ENCODE peak calls at places on chromosome 3, in nine cellular contexts. One of them, this sample, is unnamed.

GRCh38 chr3:128804017-128804816 is 75.2 kb upstream of the ACAD9 start:
- DNase-seq in lower lobe of right lung: no peak
- DNase-seq in GDM1: peak; percentile 42
- DNase-seq in stimulated activated CD4-positive, alpha-beta T cell treated with anti-CD3 and anti-CD28 coated beads, Interleukin-12 subunit alpha, Interleukin-12 subunit beta, amount 100 ng/mL, for 24 hours: no peak
- DNase-seq in AG08396: no peak
- DNase-seq in GM04503: no peak
- DNase-seq in activated T-cell treated with anti-CD3 and anti-CD28 coated beads, Interleukin-2, amount 50 U/mL, for 48 hours: peak; percentile 69
- DNase-seq in stimulated activated CD8-positive, alpha-beta memory T cell treated with anti-CD3 and anti-CD28 coated beads, Interleukin-4, amount 100 ng/mL, for 4 hours: peak; percentile 39
- DNase-seq in HCEC 1CT: no peak
- DNase-seq in this sample: peak; percentile 87

GRCh38 chr3:112818289-112818688 is 28.4 kb downstream of the CD200R1L start:
- DNase-seq in lower lobe of right lung: no peak
- DNase-seq in GDM1: no peak
- DNase-seq in stimulated activated CD4-positive, alpha-beta T cell treated with anti-CD3 and anti-CD28 coated beads, Interleukin-12 subunit alpha, Interleukin-12 subunit beta, amount 100 ng/mL, for 24 hours: no peak
- DNase-seq in AG08396: peak; percentile 41
- DNase-seq in GM04503: peak; percentile 36
- DNase-seq in activated T-cell treated with anti-CD3 and anti-CD28 coated beads, Interleukin-2, amount 50 U/mL, for 48 hours: no peak
- DNase-seq in stimulated activated CD8-positive, alpha-beta memory T cell treated with anti-CD3 and anti-CD28 coated beads, Interleukin-4, amount 100 ng/mL, for 4 hours: no peak
- DNase-seq in HCEC 1CT: peak; percentile 72
- DNase-seq in this sample: no peak

GRCh38 chr3:114213669-114214541 is 23.5 kb downstream of the ZNF80 start:
- DNase-seq in lower lobe of right lung: peak; percentile 46
- DNase-seq in GDM1: no peak
- DNase-seq in stimulated activated CD4-positive, alpha-beta T cell treated with anti-CD3 and anti-CD28 coated beads, Interleukin-12 subunit alpha, Interleukin-12 subunit beta, amount 100 ng/mL, for 24 hours: peak; percentile 49
- DNase-seq in AG08396: peak; percentile 71
- DNase-seq in GM04503: peak; percentile 44
- DNase-seq in activated T-cell treated with anti-CD3 and anti-CD28 coated beads, Interleukin-2, amount 50 U/mL, for 48 hours: peak; percentile 82
- DNase-seq in stimulated activated CD8-positive, alpha-beta memory T cell treated with anti-CD3 and anti-CD28 coated beads, Interleukin-4, amount 100 ng/mL, for 4 hours: peak; percentile 58
- DNase-seq in HCEC 1CT: peak; percentile 16
- DNase-seq in this sample: peak; percentile 79

GRCh38 chr3:177749836-177750235 is 552.6 kb upstream of the TBL1XR1 start:
- DNase-seq in lower lobe of right lung: no peak
- DNase-seq in GDM1: no peak
- DNase-seq in stimulated activated CD4-positive, alpha-beta T cell treated with anti-CD3 and anti-CD28 coated beads, Interleukin-12 subunit alpha, Interleukin-12 subunit beta, amount 100 ng/mL, for 24 hours: no peak
- DNase-seq in AG08396: no peak
- DNase-seq in GM04503: no peak
- DNase-seq in activated T-cell treated with anti-CD3 and anti-CD28 coated beads, Interleukin-2, amount 50 U/mL, for 48 hours: no peak
- DNase-seq in stimulated activated CD8-positive, alpha-beta memory T cell treated with anti-CD3 and anti-CD28 coated beads, Interleukin-4, amount 100 ng/mL, for 4 hours: no peak
- DNase-seq in HCEC 1CT: no peak
- DNase-seq in this sample: no peak

GRCh38 chr3:48514431-48515227 is 10.7 kb upstream of the SHISA5 start:
- DNase-seq in lower lobe of right lung: peak; percentile 6
- DNase-seq in GDM1: no peak
- DNase-seq in stimulated activated CD4-positive, alpha-beta T cell treated with anti-CD3 and anti-CD28 coated beads, Interleukin-12 subunit alpha, Interleukin-12 subunit beta, amount 100 ng/mL, for 24 hours: no peak
- DNase-seq in AG08396: no peak
- DNase-seq in GM04503: no peak
- DNase-seq in activated T-cell treated with anti-CD3 and anti-CD28 coated beads, Interleukin-2, amount 50 U/mL, for 48 hours: no peak
- DNase-seq in stimulated activated CD8-positive, alpha-beta memory T cell treated with anti-CD3 and anti-CD28 coated beads, Interleukin-4, amount 100 ng/mL, for 4 hours: no peak
- DNase-seq in HCEC 1CT: no peak
- DNase-seq in this sample: no peak

GRCh38 chr3:194769020-194769643 is 83.4 kb downstream of the FAM43A start:
- DNase-seq in lower lobe of right lung: peak; percentile 94
- DNase-seq in GDM1: peak; percentile 88
- DNase-seq in stimulated activated CD4-positive, alpha-beta T cell treated with anti-CD3 and anti-CD28 coated beads, Interleukin-12 subunit alpha, Interleukin-12 subunit beta, amount 100 ng/mL, for 24 hours: peak; percentile 76
- DNase-seq in AG08396: peak; percentile 85
- DNase-seq in GM04503: peak; percentile 44
- DNase-seq in activated T-cell treated with anti-CD3 and anti-CD28 coated beads, Interleukin-2, amount 50 U/mL, for 48 hours: peak; percentile 94
- DNase-seq in stimulated activated CD8-positive, alpha-beta memory T cell treated with anti-CD3 and anti-CD28 coated beads, Interleukin-4, amount 100 ng/mL, for 4 hours: peak; percentile 92
- DNase-seq in HCEC 1CT: peak; percentile 84
- DNase-seq in this sample: peak; percentile 99

GRCh38 chr3:195139091-195139875 is 131.7 kb downstream of the XXYLT1 start:
- DNase-seq in lower lobe of right lung: no peak
- DNase-seq in GDM1: no peak
- DNase-seq in stimulated activated CD4-positive, alpha-beta T cell treated with anti-CD3 and anti-CD28 coated beads, Interleukin-12 subunit alpha, Interleukin-12 subunit beta, amount 100 ng/mL, for 24 hours: no peak
- DNase-seq in AG08396: no peak
- DNase-seq in GM04503: no peak
- DNase-seq in activated T-cell treated with anti-CD3 and anti-CD28 coated beads, Interleukin-2, amount 50 U/mL, for 48 hours: no peak
- DNase-seq in stimulated activated CD8-positive, alpha-beta memory T cell treated with anti-CD3 and anti-CD28 coated beads, Interleukin-4, amount 100 ng/mL, for 4 hours: no peak
- DNase-seq in HCEC 1CT: no peak
- DNase-seq in this sample: no peak

GRCh38 chr3:139928708-139929505 is 6.1 kb upstream of the CLSTN2 start:
- DNase-seq in lower lobe of right lung: no peak
- DNase-seq in GDM1: no peak
- DNase-seq in stimulated activated CD4-positive, alpha-beta T cell treated with anti-CD3 and anti-CD28 coated beads, Interleukin-12 subunit alpha, Interleukin-12 subunit beta, amount 100 ng/mL, for 24 hours: no peak
- DNase-seq in AG08396: no peak
- DNase-seq in GM04503: no peak
- DNase-seq in activated T-cell treated with anti-CD3 and anti-CD28 coated beads, Interleukin-2, amount 50 U/mL, for 48 hours: no peak
- DNase-seq in stimulated activated CD8-positive, alpha-beta memory T cell treated with anti-CD3 and anti-CD28 coated beads, Interleukin-4, amount 100 ng/mL, for 4 hours: no peak
- DNase-seq in HCEC 1CT: no peak
- DNase-seq in this sample: no peak

GRCh38 chr3:12829404-12829803 is 12.0 kb downstream of the RPL32 start:
- DNase-seq in lower lobe of right lung: no peak
- DNase-seq in GDM1: no peak
- DNase-seq in stimulated activated CD4-positive, alpha-beta T cell treated with anti-CD3 and anti-CD28 coated beads, Interleukin-12 subunit alpha, Interleukin-12 subunit beta, amount 100 ng/mL, for 24 hours: no peak
- DNase-seq in AG08396: no peak
- DNase-seq in GM04503: no peak
- DNase-seq in activated T-cell treated with anti-CD3 and anti-CD28 coated beads, Interleukin-2, amount 50 U/mL, for 48 hours: no peak
- DNase-seq in stimulated activated CD8-positive, alpha-beta memory T cell treated with anti-CD3 and anti-CD28 coated beads, Interleukin-4, amount 100 ng/mL, for 4 hours: no peak
- DNase-seq in HCEC 1CT: no peak
- DNase-seq in this sample: no peak

GRCh38 chr3:19735111-19735510 is 198.9 kb downstream of the EFHB start:
- DNase-seq in lower lobe of right lung: no peak
- DNase-seq in GDM1: no peak
- DNase-seq in stimulated activated CD4-positive, alpha-beta T cell treated with anti-CD3 and anti-CD28 coated beads, Interleukin-12 subunit alpha, Interleukin-12 subunit beta, amount 100 ng/mL, for 24 hours: no peak
- DNase-seq in AG08396: no peak
- DNase-seq in GM04503: no peak
- DNase-seq in activated T-cell treated with anti-CD3 and anti-CD28 coated beads, Interleukin-2, amount 50 U/mL, for 48 hours: no peak
- DNase-seq in stimulated activated CD8-positive, alpha-beta memory T cell treated with anti-CD3 and anti-CD28 coated beads, Interleukin-4, amount 100 ng/mL, for 4 hours: no peak
- DNase-seq in HCEC 1CT: no peak
- DNase-seq in this sample: no peak

GRCh38 chr3:111621535-111621934 is 26.4 kb upstream of the ZBED2 start:
- DNase-seq in lower lobe of right lung: no peak
- DNase-seq in GDM1: no peak
- DNase-seq in stimulated activated CD4-positive, alpha-beta T cell treated with anti-CD3 and anti-CD28 coated beads, Interleukin-12 subunit alpha, Interleukin-12 subunit beta, amount 100 ng/mL, for 24 hours: no peak
- DNase-seq in AG08396: no peak
- DNase-seq in GM04503: no peak
- DNase-seq in activated T-cell treated with anti-CD3 and anti-CD28 coated beads, Interleukin-2, amount 50 U/mL, for 48 hours: peak; percentile 75
- DNase-seq in stimulated activated CD8-positive, alpha-beta memory T cell treated with anti-CD3 and anti-CD28 coated beads, Interleukin-4, amount 100 ng/mL, for 4 hours: no peak
- DNase-seq in HCEC 1CT: no peak
- DNase-seq in this sample: peak; percentile 8

GRCh38 chr3:100781311-100781710 is 72.0 kb downstream of the TFG start:
- DNase-seq in lower lobe of right lung: no peak
- DNase-seq in GDM1: no peak
- DNase-seq in stimulated activated CD4-positive, alpha-beta T cell treated with anti-CD3 and anti-CD28 coated beads, Interleukin-12 subunit alpha, Interleukin-12 subunit beta, amount 100 ng/mL, for 24 hours: no peak
- DNase-seq in AG08396: no peak
- DNase-seq in GM04503: no peak
- DNase-seq in activated T-cell treated with anti-CD3 and anti-CD28 coated beads, Interleukin-2, amount 50 U/mL, for 48 hours: no peak
- DNase-seq in stimulated activated CD8-positive, alpha-beta memory T cell treated with anti-CD3 and anti-CD28 coated beads, Interleukin-4, amount 100 ng/mL, for 4 hours: no peak
- DNase-seq in HCEC 1CT: peak; percentile 81
- DNase-seq in this sample: no peak

GRCh38 chr3:60064210-60065178 is 1014.7 kb upstream of the CFAP20DC start:
- DNase-seq in lower lobe of right lung: no peak
- DNase-seq in GDM1: no peak
- DNase-seq in stimulated activated CD4-positive, alpha-beta T cell treated with anti-CD3 and anti-CD28 coated beads, Interleukin-12 subunit alpha, Interleukin-12 subunit beta, amount 100 ng/mL, for 24 hours: no peak
- DNase-seq in AG08396: peak; percentile 6
- DNase-seq in GM04503: no peak
- DNase-seq in activated T-cell treated with anti-CD3 and anti-CD28 coated beads, Interleukin-2, amount 50 U/mL, for 48 hours: no peak
- DNase-seq in stimulated activated CD8-positive, alpha-beta memory T cell treated with anti-CD3 and anti-CD28 coated beads, Interleukin-4, amount 100 ng/mL, for 4 hours: no peak
- DNase-seq in HCEC 1CT: peak; percentile 33
- DNase-seq in this sample: no peak

GRCh38 chr3:170277833-170278586 is 55.8 kb downstream of the PRKCI start:
- DNase-seq in lower lobe of right lung: no peak
- DNase-seq in GDM1: no peak
- DNase-seq in stimulated activated CD4-positive, alpha-beta T cell treated with anti-CD3 and anti-CD28 coated beads, Interleukin-12 subunit alpha, Interleukin-12 subunit beta, amount 100 ng/mL, for 24 hours: no peak
- DNase-seq in AG08396: peak; percentile 5
- DNase-seq in GM04503: no peak
- DNase-seq in activated T-cell treated with anti-CD3 and anti-CD28 coated beads, Interleukin-2, amount 50 U/mL, for 48 hours: no peak
- DNase-seq in stimulated activated CD8-positive, alpha-beta memory T cell treated with anti-CD3 and anti-CD28 coated beads, Interleukin-4, amount 100 ng/mL, for 4 hours: no peak
- DNase-seq in HCEC 1CT: no peak
- DNase-seq in this sample: no peak

GRCh38 chr3:160331127-160331937 is 67.7 kb downstream of the IFT80 start:
- DNase-seq in lower lobe of right lung: no peak
- DNase-seq in GDM1: no peak
- DNase-seq in stimulated activated CD4-positive, alpha-beta T cell treated with anti-CD3 and anti-CD28 coated beads, Interleukin-12 subunit alpha, Interleukin-12 subunit beta, amount 100 ng/mL, for 24 hours: no peak
- DNase-seq in AG08396: no peak
- DNase-seq in GM04503: peak; percentile 50
- DNase-seq in activated T-cell treated with anti-CD3 and anti-CD28 coated beads, Interleukin-2, amount 50 U/mL, for 48 hours: no peak
- DNase-seq in stimulated activated CD8-positive, alpha-beta memory T cell treated with anti-CD3 and anti-CD28 coated beads, Interleukin-4, amount 100 ng/mL, for 4 hours: no peak
- DNase-seq in HCEC 1CT: peak; percentile 69
- DNase-seq in this sample: no peak

GRCh38 chr3:191460360-191460759 is 603 bp upstream of the PYDC2 start:
- DNase-seq in lower lobe of right lung: no peak
- DNase-seq in GDM1: no peak
- DNase-seq in stimulated activated CD4-positive, alpha-beta T cell treated with anti-CD3 and anti-CD28 coated beads, Interleukin-12 subunit alpha, Interleukin-12 subunit beta, amount 100 ng/mL, for 24 hours: no peak
- DNase-seq in AG08396: no peak
- DNase-seq in GM04503: no peak
- DNase-seq in activated T-cell treated with anti-CD3 and anti-CD28 coated beads, Interleukin-2, amount 50 U/mL, for 48 hours: no peak
- DNase-seq in stimulated activated CD8-positive, alpha-beta memory T cell treated with anti-CD3 and anti-CD28 coated beads, Interleukin-4, amount 100 ng/mL, for 4 hours: no peak
- DNase-seq in HCEC 1CT: no peak
- DNase-seq in this sample: no peak